ENCODE peak calls at places on chromosomes 3 and 15, in five cellular contexts. U, N, W, T and G are unnamed samples.

GRCh38 chr3:183193762-183194701 is 31.5 kb upstream of the LAMP3 start:
- DNase-seq in U (no peak), N (no peak), W (no peak), T (peak; percentile 38), G (no peak)

GRCh38 chr3:56415672-56416071 is 52.6 kb downstream of the ERC2 start:
- DNase-seq in U (no peak), N (no peak), W (no peak), T (no peak), G (no peak)

GRCh38 chr3:58009026-58009748 is 965 bp downstream of the FLNB start:
- DNase-seq in U (no peak), N (peak; percentile 27), W (no peak), T (no peak), G (no peak)

GRCh38 chr3:46692566-46692983 is 904 bp downstream of the ALS2CL start:
- DNase-seq in U (no peak), N (no peak), W (peak; percentile 36), T (peak; percentile 25), G (no peak)

GRCh38 chr15:98126326-98127090 is 166.0 kb downstream of the ARRDC4 start:
- DNase-seq in U (peak; percentile 24), N (no peak), W (no peak), T (peak; percentile 71), G (no peak)

GRCh38 chr15:86558252-86558651 is 478.6 kb downstream of the AGBL1 start:
- DNase-seq in U (no peak), N (no peak), W (no peak), T (no peak), G (no peak)

GRCh38 chr3:125511420-125512094 is 8.4 kb downstream of the SNX4 start:
- DNase-seq in U (no peak), N (no peak), W (no peak), T (no peak), G (no peak)

GRCh38 chr3:107574650-107575049 is 51.9 kb downstream of the BBX start:
- DNase-seq in U (peak; percentile 65), N (no peak), W (peak; percentile 23), T (peak; percentile 44), G (peak; percentile 34)

GRCh38 chr15:69593981-69594966 is 141.7 kb downstream of the RPLP1 start:
- DNase-seq in U (peak; percentile 70), N (no peak), W (peak; percentile 89), T (no peak), G (peak; percentile 87)

GRCh38 chr3:72270072-72270611 is 485.2 kb upstream of the PROK2 start:
- DNase-seq in U (peak; percentile 98), N (no peak), W (peak; percentile 36), T (peak; percentile 93), G (peak; percentile 72)

GRCh38 chr3:70740082-70740481 is 427.6 kb upstream of the MDFIC2 start:
- DNase-seq in U (no peak), N (no peak), W (no peak), T (no peak), G (no peak)

GRCh38 chr3:161674402-161674801 is 177.8 kb downstream of the OTOL1 start:
- DNase-seq in U (no peak), N (no peak), W (no peak), T (no peak), G (no peak)

GRCh38 chr15:87722941-87723691 is 533.4 kb downstream of the NTRK3 start:
- DNase-seq in U (no peak), N (no peak), W (no peak), T (no peak), G (no peak)

GRCh38 chr3:194112120-194113106 is 23.5 kb upstream of the HES1 start:
- DNase-seq in U (no peak), N (no peak), W (peak; percentile 81), T (no peak), G (no peak)

GRCh38 chr15:40360015-40360414 is 2.0 kb downstream of the DISP2 start:
- DNase-seq in U (no peak), N (no peak), W (no peak), T (no peak), G (no peak)

GRCh38 chr3:161325059-161325458 is 46.3 kb downstream of the SPTSSB start:
- DNase-seq in U (no peak), N (no peak), W (no peak), T (no peak), G (no peak)

GRCh38 chr3:5198986-5199731 is 11.7 kb downstream of the EDEM1 start:
- DNase-seq in U (no peak), N (no peak), W (no peak), T (no peak), G (no peak)

GRCh38 chr3:10321630-10322354 is 880 bp upstream of the SEC13 start:
- DNase-seq in U (no peak), N (no peak), W (no peak), T (no peak), G (no peak)

GRCh38 chr15:80618666-80619481 is 76.2 kb upstream of the ABHD17C start:
- DNase-seq in U (no peak), N (no peak), W (no peak), T (no peak), G (no peak)

GRCh38 chr15:88571153-88572029 is 24.9 kb upstream of the DET1 start:
- DNase-seq in U (no peak), N (no peak), W (no peak), T (no peak), G (no peak)

GRCh38 chr3:96622878-96623277 is 191.5 kb upstream of the EPHA6 start:
- DNase-seq in U (no peak), N (no peak), W (no peak), T (no peak), G (no peak)

GRCh38 chr3:194871864-194872668 is 186.4 kb downstream of the FAM43A start:
- DNase-seq in U (peak; percentile 89), N (no peak), W (no peak), T (peak; percentile 61), G (no peak)